ENCODE peak calls at places on chromosomes 13 and 19, in five cellular contexts. K, G, N, T and A are unnamed samples.

GRCh38 chr19:5666921-5667610 is 13.2 kb downstream of the MICOS13 start:
- DNase-seq in K (no peak), G (no peak), N (peak), T (no peak), A (no peak)

GRCh38 chr13:49225358-49226042 is 5.4 kb downstream of the MLNR start:
- DNase-seq in K (no peak), G (peak), N (no peak), T (no peak), A (no peak)

GRCh38 chr13:105363747-105364177 is 1171.7 kb downstream of the EFNB2 start:
- DNase-seq in K (no peak), G (no peak), N (no peak), T (no peak), A (peak)

GRCh38 chr19:48672994-48673393 is at the start of gene NTN5:
- DNase-seq in K (no peak), G (no peak), N (no peak), T (no peak), A (no peak)

GRCh38 chr19:28607066-28607583 is 605.8 kb downstream of the UQCRFS1 start:
- DNase-seq in K (no peak), G (no peak), N (no peak), T (no peak), A (no peak)

GRCh38 chr13:19991531-19991930 is 33.0 kb downstream of the ZMYM2 start:
- DNase-seq in K (no peak), G (no peak), N (no peak), T (no peak), A (no peak)

GRCh38 chr19:18438331-18439024 is 545 bp upstream of the ISYNA1 start:
- DNase-seq in K (no peak), G (no peak), N (no peak), T (no peak), A (no peak)

GRCh38 chr19:28465317-28466086 is 747.4 kb downstream of the UQCRFS1 start:
- DNase-seq in K (no peak), G (no peak), N (no peak), T (no peak), A (no peak)

GRCh38 chr19:18364826-18365528 is 21.0 kb upstream of the GDF15 start:
- DNase-seq in K (no peak), G (peak), N (peak), T (peak), A (no peak)

DNA sequence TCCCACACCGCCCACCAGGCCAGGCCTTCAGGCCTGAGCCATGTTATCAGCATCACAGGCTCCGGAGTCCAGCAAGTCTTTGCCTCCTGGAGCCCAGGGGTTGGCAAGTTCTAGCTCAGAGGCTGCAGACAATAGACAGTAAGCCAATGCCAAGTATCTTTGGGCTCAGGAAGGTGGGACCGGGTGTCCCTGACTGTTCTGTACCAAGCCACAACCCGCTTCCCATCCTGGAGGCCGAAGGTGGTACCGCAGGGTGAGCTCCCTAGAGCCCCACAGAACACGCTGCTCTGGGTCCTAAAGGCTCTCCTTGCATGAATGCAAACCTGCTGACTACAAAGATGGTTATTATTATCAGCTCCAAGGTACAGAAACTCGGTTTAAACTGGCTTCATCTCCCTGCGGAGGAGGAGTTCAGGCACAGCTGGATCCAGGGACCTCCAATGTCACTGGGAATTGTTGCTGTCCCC is 5.5 kb upstream of the FSTL3 start:
- DNase-seq in K (no peak), G (no peak), N (no peak), T (no peak), A (no peak)
- H3K4me3 ChIP-seq in K (no peak), G (no peak), N (no peak), T (no peak), A (no peak)

DNA sequence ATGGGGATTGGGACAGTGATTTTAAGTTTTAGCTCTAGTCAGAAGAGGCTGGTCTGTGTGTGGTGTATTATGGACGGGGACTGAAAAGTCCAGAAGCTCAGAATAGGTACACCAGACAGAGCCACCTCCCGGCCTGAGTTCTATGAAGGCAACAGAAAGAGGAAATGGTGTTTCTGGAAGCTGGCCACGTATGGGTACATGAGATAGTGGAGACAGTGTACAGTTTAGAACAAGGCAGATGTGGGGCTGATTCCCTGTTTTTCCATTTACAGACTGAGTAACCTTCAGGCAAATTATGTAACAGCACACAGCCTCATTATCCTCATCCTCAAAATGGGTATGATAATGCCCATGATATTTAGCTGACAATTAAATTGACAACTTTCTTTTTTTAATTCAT is 1.3 kb downstream of the ZNF175 start:
- DNase-seq in K (no peak), G (no peak), N (no peak), T (no peak), A (no peak)
- H3K4me3 ChIP-seq in K (peak), G (no peak), N (no peak), T (peak), A (peak)

GRCh38 chr19:55172741-55173140 is 6.3 kb upstream of the DNAAF3 start:
- DNase-seq in K (no peak), G (no peak), N (no peak), T (no peak), A (no peak)
- H3K4me3 ChIP-seq in K (no peak), G (no peak), N (no peak), T (no peak), A (no peak)

GRCh38 chr13:71017607-71018006 is 849.4 kb downstream of the DACH1 start:
- DNase-seq in K (no peak), G (no peak), N (no peak), T (no peak), A (no peak)

GRCh38 chr13:71021810-71022422 is 845.1 kb downstream of the DACH1 start:
- DNase-seq in K (no peak), G (no peak), N (no peak), T (no peak), A (no peak)

GRCh38 chr13:71015021-71015420 is 852.0 kb downstream of the DACH1 start:
- DNase-seq in K (no peak), G (no peak), N (no peak), T (no peak), A (no peak)

GRCh38 chr13:71015516-71015915 is 851.5 kb downstream of the DACH1 start:
- DNase-seq in K (no peak), G (no peak), N (no peak), T (no peak), A (no peak)

DNA sequence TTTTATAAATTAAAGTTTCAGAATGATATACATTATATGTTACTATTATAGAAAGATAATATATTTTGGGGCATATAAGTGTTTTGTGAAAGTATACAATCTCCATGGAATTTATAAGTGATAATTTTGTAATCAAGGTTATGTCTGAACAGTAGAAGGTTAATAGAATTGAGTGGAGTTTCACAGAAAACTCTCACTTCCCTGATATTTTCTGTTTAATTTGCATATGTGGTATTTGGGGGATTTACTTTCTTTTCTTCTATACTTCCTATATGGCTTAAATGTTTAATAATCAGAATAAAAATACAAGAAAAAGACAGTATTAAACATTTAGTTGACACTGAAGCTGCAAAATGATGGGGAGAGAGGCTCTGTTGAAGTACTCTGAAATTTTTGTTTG is 848.5 kb downstream of the DACH1 start:
- DNase-seq in K (no peak), G (no peak), N (no peak), T (no peak), A (no peak)
- H3K4me3 ChIP-seq in K (no peak), G (no peak), N (no peak), T (no peak), A (no peak)

GRCh38 chr19:51726049-51726448 is 2.3 kb upstream of the HAS1 start:
- DNase-seq in K (peak), G (no peak), N (peak), T (peak), A (no peak)

GRCh38 chr19:51719251-51719901 is 4.4 kb downstream of the HAS1 start:
- DNase-seq in K (no peak), G (no peak), N (no peak), T (no peak), A (no peak)

GRCh38 chr19:51721905-51722304 is 1.9 kb downstream of the HAS1 start:
- DNase-seq in K (no peak), G (no peak), N (no peak), T (no peak), A (peak)

GRCh38 chr19:51724543-51724942 is 752 bp upstream of the HAS1 start:
- DNase-seq in K (no peak), G (peak), N (peak), T (no peak), A (no peak)

GRCh38 chr19:51722492-51722891 is 1.3 kb downstream of the HAS1 start:
- DNase-seq in K (no peak), G (no peak), N (no peak), T (no peak), A (no peak)
- H3K4me3 ChIP-seq in K (no peak), G (no peak), N (no peak), T (no peak), A (no peak)

GRCh38 chr19:3760871-3761361 is 576 bp downstream of the APBA3 start:
- DNase-seq in K (no peak), G (no peak), N (no peak), T (no peak), A (no peak)

GRCh38 chr19:3759482-3760254 is 1.8 kb downstream of the APBA3 start:
- DNase-seq in K (no peak), G (no peak), N (no peak), T (no peak), A (no peak)

GRCh38 chr19:3761382-3762129 is at the start of gene APBA3:
- DNase-seq in K (peak), G (peak), N (peak), T (peak), A (peak)

GRCh38 chr19:3762501-3763459 is at the start of gene MRPL54:
- DNase-seq in K (peak), G (peak), N (peak), T (peak), A (peak)

DNA sequence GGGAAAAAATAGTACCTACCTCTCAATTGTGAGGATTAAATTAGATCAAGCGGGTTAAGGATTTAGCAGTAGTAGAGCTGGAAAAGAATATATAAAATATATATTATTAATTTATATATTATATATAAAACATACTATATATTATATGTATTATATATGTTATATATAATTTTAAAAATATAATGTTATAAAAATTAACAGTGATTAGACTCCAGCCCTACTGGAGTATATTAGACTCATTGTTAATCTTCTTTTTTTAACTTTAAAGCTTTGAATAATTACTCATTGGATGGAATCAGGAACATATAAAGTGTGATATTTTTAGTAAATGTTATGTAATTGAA is 380 bp upstream of the MRPL54 start:
- DNase-seq in K (no peak), G (no peak), N (no peak), T (no peak), A (no peak)
- H3K4me3 ChIP-seq in K (no peak), G (peak), N (no peak), T (no peak), A (peak)

GRCh38 chr19:45091031-45091918 is 1.7 kb upstream of the PPP1R37 start:
- DNase-seq in K (peak), G (peak), N (peak), T (peak), A (peak)

GRCh38 chr19:45090034-45090433 is 2.9 kb upstream of the PPP1R37 start:
- DNase-seq in K (no peak), G (no peak), N (no peak), T (no peak), A (no peak)

GRCh38 chr19:45092747-45093678 is at the start of gene PPP1R37:
- DNase-seq in K (peak), G (peak), N (peak), T (peak), A (peak)

GRCh38 chr19:45087531-45087930 is 5.4 kb upstream of the PPP1R37 start:
- DNase-seq in K (no peak), G (no peak), N (no peak), T (no peak), A (peak)

DNA sequence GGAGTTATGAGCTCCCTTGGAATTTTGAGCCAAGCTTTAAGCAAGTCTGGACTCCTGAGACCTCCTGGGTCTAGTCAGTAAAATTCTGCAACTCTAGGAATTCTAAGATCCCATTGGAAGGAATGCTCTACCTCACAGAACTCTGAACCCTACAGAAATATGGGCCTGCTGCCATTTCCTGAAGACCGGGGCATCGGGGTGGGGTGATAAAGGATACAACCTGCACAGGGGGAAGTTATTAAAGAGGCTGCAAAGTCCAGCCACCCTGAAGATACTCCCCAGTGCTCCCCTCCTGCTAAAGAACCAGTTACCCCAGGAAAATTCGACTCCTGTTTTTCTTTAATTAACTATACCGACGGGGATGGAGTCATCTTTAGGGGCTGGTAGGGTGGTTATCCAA is 2.4 kb upstream of the PPP1R37 start:
- DNase-seq in K (no peak), G (no peak), N (no peak), T (no peak), A (no peak)
- H3K4me3 ChIP-seq in K (peak), G (peak), N (no peak), T (peak), A (no peak)

GRCh38 chr19:13027031-13027430 is 31.8 kb downstream of the NFIX start:
- DNase-seq in K (no peak), G (no peak), N (no peak), T (no peak), A (no peak)
- H3K4me3 ChIP-seq in K (peak), G (no peak), N (no peak), T (peak), A (no peak)

DNA sequence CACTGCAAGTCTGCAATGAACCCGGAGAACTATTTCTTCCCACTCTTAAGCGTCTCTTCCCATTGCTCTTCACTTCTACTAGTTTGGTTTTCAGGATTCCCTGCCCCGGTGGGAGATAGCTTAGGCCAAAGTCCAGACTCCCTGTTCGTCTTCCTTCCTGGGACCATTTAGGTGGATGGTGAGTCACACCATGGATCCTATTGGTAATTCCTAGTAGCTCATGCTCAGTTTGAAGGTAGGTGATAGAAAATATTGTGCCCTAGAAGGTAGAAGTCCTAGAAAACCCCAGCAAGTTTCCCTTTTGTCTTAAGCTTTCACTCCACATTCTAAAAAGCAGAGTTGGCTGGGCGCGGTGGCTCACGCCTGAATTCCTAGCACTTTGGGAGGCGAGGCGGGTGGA is 13.8 kb downstream of the CHAF1A start:
- DNase-seq in K (peak), G (no peak), N (no peak), T (no peak), A (no peak)
- H3K4me3 ChIP-seq in K (no peak), G (no peak), N (no peak), T (no peak), A (no peak)